ENCODE peak calls at places on chromosomes 4 and X, in nine cellular contexts. P is AG09309; I is effector CD4-positive, alpha-beta T cell; N is fibroblast of mammary gland; O is choroid plexus epithelial cell; W is CD8-positive, alpha-beta T cell; D is lung microvascular endothelial cell; R is dermis microvascular lymphatic vessel endothelial cell; S is T1000. M is an unnamed sample.

GRCh38 chr4:57475424-57475823 is 365.2 kb upstream of the IGFBP7 start:
- DNase-seq in P (no peak), I (no peak), N (no peak), O (no peak), W (no peak), D (no peak), R (no peak), S (no peak), M (no peak)

GRCh38 chrX:121851033-121851432 is 803.6 kb downstream of the GLUD2 start:
- DNase-seq in P (no peak), I (no peak), N (peak), O (peak), W (no peak), D (no peak), R (no peak), S (no peak), M (no peak)

GRCh38 chr4:25817059-25817681 is 45.6 kb downstream of the SEL1L3 start:
- DNase-seq in P (no peak), I (no peak), N (peak), O (peak), W (no peak), D (no peak), R (no peak), S (no peak), M (no peak)

GRCh38 chrX:13571136-13571535 is 1.7 kb downstream of the EGFL6 start:
- DNase-seq in P (no peak), I (no peak), N (no peak), O (no peak), W (no peak), D (no peak), R (no peak), S (no peak), M (peak)

GRCh38 chrX:67544871-67545771 is 1.3 kb downstream of the AR start:
- DNase-seq in P (no peak), I (no peak), N (peak), O (peak), W (no peak), D (peak), R (peak), S (peak), M (no peak)

GRCh38 chr4:150323551-150324325 is 245.5 kb downstream of the DCLK2 start:
- DNase-seq in P (no peak), I (no peak), N (no peak), O (no peak), W (no peak), D (peak), R (no peak), S (no peak), M (no peak)

GRCh38 chr4:125368684-125369083 is 53.9 kb downstream of the FAT4 start:
- DNase-seq in P (peak), I (no peak), N (peak), O (peak), W (no peak), D (peak), R (peak), S (no peak), M (peak)

GRCh38 chr4:48152259-48152658 is 18.2 kb upstream of the TXK start:
- DNase-seq in P (no peak), I (no peak), N (no peak), O (no peak), W (no peak), D (no peak), R (no peak), S (no peak), M (no peak)

GRCh38 chr4:5664778-5665177 is 43.6 kb downstream of the EVC2 start:
- DNase-seq in P (no peak), I (no peak), N (no peak), O (no peak), W (no peak), D (no peak), R (no peak), S (no peak), M (no peak)

GRCh38 chr4:22460266-22460665 is 55.6 kb downstream of the ADGRA3 start:
- DNase-seq in P (no peak), I (no peak), N (no peak), O (no peak), W (no peak), D (no peak), R (no peak), S (no peak), M (no peak)

GRCh38 chrX:1727531-1728027 is 112.7 kb downstream of the ASMT start:
- DNase-seq in P (peak), I (no peak), N (no peak), O (no peak), W (no peak), D (peak), R (no peak), S (peak), M (no peak)

M was measured in cardiac muscle cell.